ENCODE peak calls at places on chromosomes 11 and 22, in six cellular contexts. One of them, this sample, is unnamed. For H3K4me1, the result is how much of the 10 kb centered on the place peaks cover.

GRCh38 chr11:17014321-17014773 is at the start of gene PLEKHA7:
- DNase-seq in right cardiac atrium: no peak
- DNase-seq in neuronal stem cell: peak
- DNase-seq in GM23338: peak
- DNase-seq in trophoblast cell: no peak
- DNase-seq in thoracic aorta: no peak
- DNase-seq in this sample: peak

GRCh38 chr11:119641991-119642745 is 86.8 kb downstream of the NECTIN1 start:
- DNase-seq in thoracic aorta: no peak
- DNase-seq in neuronal stem cell: no peak
- DNase-seq in GM23338: peak
- DNase-seq in trophoblast cell: no peak
- DNase-seq in right cardiac atrium: no peak
- DNase-seq in this sample: no peak

GRCh38 chr22:19358703-19359553 is 67.4 kb upstream of the CLTCL1 start:
- DNase-seq in thoracic aorta: no peak
- DNase-seq in neuronal stem cell: no peak
- DNase-seq in right cardiac atrium: no peak
- DNase-seq in trophoblast cell: no peak
- DNase-seq in GM23338: no peak
- DNase-seq in this sample: no peak

GRCh38 chr11:77821349-77821851 is 456 bp downstream of the AAMDC start:
- DNase-seq in trophoblast cell: no peak
- DNase-seq in thoracic aorta: no peak
- DNase-seq in GM23338: peak
- DNase-seq in right cardiac atrium: peak
- DNase-seq in neuronal stem cell: no peak
- DNase-seq in this sample: peak

GRCh38 chr11:118928870-118929495 is 3.3 kb upstream of the BCL9L start:
- DNase-seq in right cardiac atrium: peak
- DNase-seq in neuronal stem cell: no peak
- DNase-seq in GM23338: peak
- DNase-seq in trophoblast cell: peak
- DNase-seq in thoracic aorta: no peak
- DNase-seq in this sample: no peak

GRCh38 chr22:31160328-31160978 is 471 bp downstream of the RNF185 start:
- DNase-seq in neuronal stem cell: no peak
- DNase-seq in trophoblast cell: no peak
- DNase-seq in GM23338: no peak
- DNase-seq in thoracic aorta: no peak
- DNase-seq in right cardiac atrium: no peak
- DNase-seq in this sample: peak

GRCh38 chr11:133065847-133066485 is 466.3 kb downstream of the OPCML start:
- DNase-seq in neuronal stem cell: no peak
- DNase-seq in right cardiac atrium: no peak
- DNase-seq in GM23338: no peak
- DNase-seq in trophoblast cell: no peak
- DNase-seq in thoracic aorta: no peak
- DNase-seq in this sample: no peak

GRCh38 chr11:30984442-30984816 is 385.1 kb downstream of the DCDC1 start:
- DNase-seq in trophoblast cell: peak
- DNase-seq in right cardiac atrium: no peak
- DNase-seq in GM23338: no peak
- DNase-seq in neuronal stem cell: no peak
- DNase-seq in thoracic aorta: no peak
- DNase-seq in this sample: no peak

GRCh38 chr11:72079776-72080325 is 491 bp downstream of the NUMA1 start:
- DNase-seq in trophoblast cell: no peak
- DNase-seq in neuronal stem cell: no peak
- DNase-seq in thoracic aorta: no peak
- DNase-seq in GM23338: peak
- DNase-seq in right cardiac atrium: no peak
- DNase-seq in this sample: peak

GRCh38 chr11:61701298-61701993 is 21.3 kb downstream of the DAGLA start:
- DNase-seq in right cardiac atrium: no peak
- DNase-seq in GM23338: peak
- DNase-seq in neuronal stem cell: no peak
- DNase-seq in thoracic aorta: no peak
- DNase-seq in trophoblast cell: no peak
- DNase-seq in this sample: no peak

GRCh38 chr11:113377606-113378005 is 10.0 kb upstream of the ANKK1 start:
- DNase-seq in neuronal stem cell: no peak
- DNase-seq in trophoblast cell: peak
- DNase-seq in right cardiac atrium: no peak
- DNase-seq in GM23338: no peak
- DNase-seq in thoracic aorta: no peak
- DNase-seq in this sample: no peak

GRCh38 chr11:37320921-37321320 is 722.9 kb upstream of the RAG2 start:
- DNase-seq in GM23338: no peak
- DNase-seq in trophoblast cell: no peak
- DNase-seq in neuronal stem cell: no peak
- DNase-seq in thoracic aorta: no peak
- DNase-seq in right cardiac atrium: no peak
- DNase-seq in this sample: no peak

GRCh38 chr11:77668760-77669159 is 31.2 kb upstream of the CLNS1A start:
- DNase-seq in right cardiac atrium: no peak
- DNase-seq in neuronal stem cell: no peak
- DNase-seq in GM23338: no peak
- DNase-seq in thoracic aorta: no peak
- DNase-seq in trophoblast cell: no peak
- DNase-seq in this sample: no peak

GRCh38 chr11:93719310-93719709 is 22.0 kb downstream of the TAF1D start:
- DNase-seq in GM23338: no peak
- DNase-seq in thoracic aorta: no peak
- DNase-seq in trophoblast cell: no peak
- DNase-seq in neuronal stem cell: no peak
- DNase-seq in right cardiac atrium: no peak
- DNase-seq in this sample: no peak

GRCh38 chr22:29346659-29347058 is 31.2 kb upstream of the RASL10A start:
- DNase-seq in GM23338: no peak
- DNase-seq in right cardiac atrium: peak
- DNase-seq in trophoblast cell: no peak
- DNase-seq in thoracic aorta: no peak
- DNase-seq in neuronal stem cell: no peak
- DNase-seq in this sample: no peak

GRCh38 chr22:39773976-39774539 is 119.5 kb downstream of the ENTHD1 start:
- DNase-seq in trophoblast cell: no peak
- DNase-seq in right cardiac atrium: no peak
- DNase-seq in thoracic aorta: no peak
- DNase-seq in GM23338: no peak
- DNase-seq in neuronal stem cell: no peak
- DNase-seq in this sample: no peak

GRCh38 chr22:45934659-45935341 is 42.2 kb downstream of the WNT7B start:
- DNase-seq in right cardiac atrium: no peak
- DNase-seq in GM23338: no peak
- DNase-seq in trophoblast cell: no peak
- DNase-seq in thoracic aorta: peak
- DNase-seq in neuronal stem cell: no peak
- DNase-seq in this sample: no peak

GRCh38 chr22:40276877-40277823 is 69.2 kb upstream of the ADSL start:
- DNase-seq in right cardiac atrium: no peak
- DNase-seq in thoracic aorta: no peak
- DNase-seq in trophoblast cell: no peak
- DNase-seq in neuronal stem cell: no peak
- DNase-seq in GM23338: no peak
- DNase-seq in this sample: no peak

GRCh38 chr22:46902998-46903916 is 140.8 kb downstream of the TBC1D22A start:
- DNase-seq in neuronal stem cell: no peak
- DNase-seq in GM23338: peak
- DNase-seq in trophoblast cell: no peak
- DNase-seq in right cardiac atrium: no peak
- DNase-seq in thoracic aorta: no peak
- DNase-seq in this sample: no peak

GRCh38 chr11:8224161-8224591 is 39.5 kb downstream of the LMO1 start:
- DNase-seq in right cardiac atrium: no peak
- DNase-seq in neuronal stem cell: no peak
- DNase-seq in thoracic aorta: no peak
- DNase-seq in trophoblast cell: no peak
- DNase-seq in GM23338: no peak
- DNase-seq in this sample: no peak

GRCh38 chr11:67592880-67593624 is 9.4 kb downstream of the GSTP1 start:
- DNase-seq in trophoblast cell: no peak
- DNase-seq in neuronal stem cell: no peak
- DNase-seq in GM23338: no peak
- DNase-seq in thoracic aorta: no peak
- DNase-seq in right cardiac atrium: no peak
- DNase-seq in this sample: no peak

GRCh38 chr22:27212081-27212480 is 554.7 kb downstream of the MIAT start:
- DNase-seq in thoracic aorta: no peak
- DNase-seq in right cardiac atrium: no peak
- DNase-seq in GM23338: no peak
- DNase-seq in trophoblast cell: no peak
- DNase-seq in neuronal stem cell: no peak
- DNase-seq in this sample: no peak

GRCh38 chr22:27213766-27214581 is 556.6 kb downstream of the MIAT start:
- DNase-seq in GM23338: no peak
- DNase-seq in right cardiac atrium: peak
- DNase-seq in neuronal stem cell: no peak
- DNase-seq in trophoblast cell: no peak
- DNase-seq in thoracic aorta: peak
- DNase-seq in this sample: no peak

GRCh38 chr22:27214691-27215090 is 557.3 kb downstream of the MIAT start:
- DNase-seq in trophoblast cell: no peak
- DNase-seq in right cardiac atrium: no peak
- DNase-seq in thoracic aorta: no peak
- DNase-seq in GM23338: no peak
- DNase-seq in neuronal stem cell: no peak
- DNase-seq in this sample: no peak

GRCh38 chr22:27212617-27213177 is 555.3 kb downstream of the MIAT start:
- DNase-seq in right cardiac atrium: peak
- DNase-seq in neuronal stem cell: no peak
- DNase-seq in trophoblast cell: no peak
- DNase-seq in GM23338: no peak
- DNase-seq in thoracic aorta: peak
- DNase-seq in this sample: no peak

DNA sequence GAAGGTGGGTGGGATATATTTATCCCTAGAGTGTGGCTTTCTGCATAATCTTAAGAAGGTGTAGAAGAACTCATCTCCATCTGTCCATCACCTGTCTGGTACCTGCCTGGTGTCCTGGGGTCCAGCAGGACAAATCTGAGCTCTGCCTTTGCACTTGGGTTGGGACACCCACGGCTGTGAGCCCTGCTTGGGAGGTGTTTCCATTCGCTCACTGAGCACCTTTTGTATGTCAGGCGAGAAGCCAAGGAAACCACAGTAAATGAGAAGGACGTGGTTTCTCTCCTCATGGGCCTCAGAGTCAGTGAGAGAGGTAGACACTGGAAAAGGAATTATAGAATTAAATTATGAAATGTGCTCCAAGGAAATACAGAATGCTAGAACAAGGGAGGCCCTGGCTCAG is 555.9 kb downstream of the MIAT start:
- DNase-seq in neuronal stem cell: no peak
- DNase-seq in thoracic aorta: no peak
- DNase-seq in right cardiac atrium: no peak
- DNase-seq in GM23338: no peak
- DNase-seq in trophoblast cell: no peak
- DNase-seq in this sample: no peak
- H3K27ac ChIP-seq in neuronal stem cell: no peak
- H3K27ac ChIP-seq in thoracic aorta: peak
- H3K27ac ChIP-seq in right cardiac atrium: peak
- H3K27ac ChIP-seq in GM23338: no peak
- H3K27ac ChIP-seq in trophoblast cell: no peak
- H3K27ac ChIP-seq in this sample: no peak

GRCh38 chr22:38311331-38311635 is 6.0 kb downstream of the CSNK1E start:
- DNase-seq in neuronal stem cell: no peak
- DNase-seq in GM23338: no peak
- DNase-seq in right cardiac atrium: no peak
- DNase-seq in trophoblast cell: no peak
- DNase-seq in thoracic aorta: no peak
- DNase-seq in this sample: no peak
- H3K4me1 ChIP-seq in neuronal stem cell: under half
- H3K4me1 ChIP-seq in GM23338: half or more
- H3K4me1 ChIP-seq in right cardiac atrium: half or more
- H3K4me1 ChIP-seq in trophoblast cell: under half
- H3K4me1 ChIP-seq in thoracic aorta: half or more
- H3K4me1 ChIP-seq in this sample: half or more

GRCh38 chr22:21698430-21699329 is 32.9 kb downstream of the PPIL2 start:
- DNase-seq in right cardiac atrium: peak
- DNase-seq in neuronal stem cell: no peak
- DNase-seq in trophoblast cell: no peak
- DNase-seq in GM23338: peak
- DNase-seq in thoracic aorta: no peak
- DNase-seq in this sample: no peak
- H3K27ac ChIP-seq in right cardiac atrium: peak
- H3K27ac ChIP-seq in neuronal stem cell: peak
- H3K27ac ChIP-seq in trophoblast cell: no peak
- H3K27ac ChIP-seq in GM23338: no peak
- H3K27ac ChIP-seq in thoracic aorta: peak
- H3K27ac ChIP-seq in this sample: no peak

DNA sequence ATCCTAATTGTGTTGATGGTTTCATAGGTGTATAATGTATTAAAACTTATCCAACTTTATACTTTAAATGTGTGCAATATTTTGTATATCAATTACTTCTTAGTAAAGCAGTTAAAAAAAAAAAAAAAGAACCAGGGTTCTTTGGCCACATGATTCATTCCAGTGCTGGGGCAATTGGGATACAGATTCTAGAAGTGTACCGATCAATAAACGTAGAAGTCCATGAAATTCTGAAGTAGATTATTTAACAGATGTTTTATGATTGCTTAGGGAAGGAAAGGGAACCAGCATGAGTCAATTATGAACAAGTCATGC is 51.0 kb downstream of the MAPK1 start:
- DNase-seq in thoracic aorta: no peak
- DNase-seq in right cardiac atrium: no peak
- DNase-seq in GM23338: no peak
- DNase-seq in trophoblast cell: no peak
- DNase-seq in neuronal stem cell: no peak
- DNase-seq in this sample: no peak
- H3K4me1 ChIP-seq in thoracic aorta: under half
- H3K4me1 ChIP-seq in right cardiac atrium: under half
- H3K4me1 ChIP-seq in GM23338: under half
- H3K4me1 ChIP-seq in trophoblast cell: under half
- H3K4me1 ChIP-seq in neuronal stem cell: under half
- H3K4me1 ChIP-seq in this sample: half or more

This sample was measured in CD4-positive, alpha-beta memory T cell.